ENCODE peak calls at places on chromosomes 12 and 14, in eight cellular contexts. I, E, U, G, W, Q, S and O are unnamed samples. For H3K9me3, the result is how much of the 10 kb centered on the place peaks cover.

GRCh38 chr14:53354331-53354730 is 201.2 kb upstream of the DDHD1 start:
- DNase-seq in I (no peak), E (no peak), U (no peak), G (no peak), W (no peak), Q (no peak), S (no peak), O (no peak)

GRCh38 chr12:56104815-56105476 is 587 bp downstream of the PA2G4 start:
- DNase-seq in I (no peak), E (peak), U (no peak), G (no peak), W (peak), Q (no peak), S (peak), O (no peak)

GRCh38 chr14:72855913-72856312 is 38.0 kb downstream of the DPF3 start:
- DNase-seq in I (no peak), E (no peak), U (no peak), G (no peak), W (no peak), Q (no peak), S (no peak), O (no peak)

GRCh38 chr12:108442077-108442476 is 73.0 kb upstream of the FICD start:
- DNase-seq in I (no peak), E (no peak), U (no peak), G (no peak), W (no peak), Q (no peak), S (no peak), O (no peak)

GRCh38 chr12:62865860-62866407 is 69.0 kb downstream of the PPM1H start:
- DNase-seq in I (no peak), E (no peak), U (no peak), G (no peak), W (no peak), Q (no peak), S (no peak), O (no peak)

GRCh38 chr14:63045612-63046320 is 508 bp upstream of the KCNH5 start:
- DNase-seq in I (no peak), E (no peak), U (no peak), G (peak), W (no peak), Q (no peak), S (peak), O (no peak)

GRCh38 chr12:92136021-92136735 is 9.5 kb downstream of the BTG1 start:
- DNase-seq in I (no peak), E (no peak), U (no peak), G (no peak), W (no peak), Q (no peak), S (peak), O (no peak)

GRCh38 chr12:42961395-42961794 is 371.8 kb upstream of the PRICKLE1 start:
- DNase-seq in I (no peak), E (no peak), U (no peak), G (no peak), W (no peak), Q (peak), S (no peak), O (no peak)

GRCh38 chr12:89980236-89980635 is 271.6 kb upstream of the ATP2B1 start:
- DNase-seq in I (no peak), E (no peak), U (no peak), G (no peak), W (no peak), Q (no peak), S (peak), O (no peak)

GRCh38 chr12:32864731-32865130 is 31.8 kb downstream of the PKP2 start:
- DNase-seq in I (no peak), E (no peak), U (no peak), G (no peak), W (no peak), Q (no peak), S (no peak), O (no peak)

GRCh38 chr14:90495357-90496276 is 98.8 kb downstream of the CALM1 start:
- DNase-seq in I (no peak), E (peak), U (no peak), G (peak), W (peak), Q (no peak), S (peak), O (peak)

GRCh38 chr12:102021540-102022246 is 40.1 kb downstream of the WASHC3 start:
- DNase-seq in I (no peak), E (no peak), U (no peak), G (no peak), W (no peak), Q (no peak), S (no peak), O (no peak)

GRCh38 chr12:47739959-47740358 is 14.7 kb upstream of the ENDOU start:
- DNase-seq in I (no peak), E (no peak), U (no peak), G (peak), W (no peak), Q (no peak), S (no peak), O (no peak)

GRCh38 chr12:115203661-115204060 is 519.7 kb upstream of the TBX3 start:
- DNase-seq in I (no peak), E (no peak), U (no peak), G (no peak), W (no peak), Q (no peak), S (no peak), O (no peak)

GRCh38 chr12:93707836-93708235 is 30.7 kb downstream of the CRADD start:
- DNase-seq in I (no peak), E (no peak), U (no peak), G (no peak), W (no peak), Q (no peak), S (no peak), O (no peak)

GRCh38 chr14:99073401-99073800 is 198.6 kb downstream of the BCL11B start:
- DNase-seq in I (no peak), E (no peak), U (no peak), G (no peak), W (no peak), Q (no peak), S (no peak), O (no peak)

GRCh38 chr14:103123128-103123633 is at the start of gene TNFAIP2:
- DNase-seq in I (no peak), E (no peak), U (no peak), G (peak), W (no peak), Q (no peak), S (peak), O (no peak)

GRCh38 chr14:94977016-94977415 is 180.3 kb downstream of the DICER1 start:
- DNase-seq in I (no peak), E (no peak), U (no peak), G (no peak), W (no peak), Q (no peak), S (no peak), O (no peak)

DNA sequence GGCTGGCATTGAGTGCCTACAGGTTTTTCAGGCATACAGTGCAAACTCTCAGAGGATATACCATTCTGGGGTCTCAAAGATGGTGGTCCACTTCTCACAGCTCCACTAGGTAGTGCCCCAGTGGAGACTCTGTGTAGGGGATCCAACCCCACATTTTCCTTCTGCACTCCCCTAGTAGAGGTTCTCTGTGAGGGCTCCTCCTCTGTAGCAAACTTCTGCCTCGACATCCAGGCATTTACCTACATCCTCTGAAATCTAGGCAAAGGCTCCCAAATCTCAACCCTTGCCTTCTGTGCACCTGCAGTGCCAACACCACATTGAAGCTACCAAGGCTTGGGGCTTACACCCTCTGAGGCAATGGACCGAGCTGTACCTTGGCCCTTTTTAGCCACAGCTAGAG is 179.2 kb downstream of the CCDC91 start:
- DNase-seq in I (no peak), E (no peak), U (no peak), G (no peak), W (no peak), Q (no peak), S (no peak), O (no peak)
- H3K9me3 ChIP-seq in I (under half), E (under half), U (half or more), G (under half), W (half or more), Q (under half), S (under half), O (under half)

DNA sequence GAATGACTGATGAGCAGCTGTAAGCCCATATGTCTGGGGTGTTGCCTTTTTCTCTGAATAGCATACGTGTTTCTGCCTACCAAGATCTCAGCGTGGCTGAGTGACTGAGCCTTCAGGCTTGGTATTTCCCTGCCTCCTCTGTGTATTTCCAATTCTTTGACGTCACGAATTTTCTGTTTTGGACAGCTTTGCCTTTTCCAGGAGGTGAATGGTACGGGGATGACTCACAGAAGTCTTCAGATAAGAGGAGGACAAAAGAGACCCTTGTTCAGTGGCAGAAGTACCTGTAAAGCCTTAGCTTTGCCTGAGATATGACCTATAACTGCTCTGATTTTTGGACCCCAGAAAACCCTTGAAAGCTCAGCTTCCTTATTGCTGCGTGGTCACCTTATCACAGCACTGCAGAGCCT is 358.9 kb downstream of the GLT1D1 start:
- DNase-seq in I (no peak), E (no peak), U (no peak), G (no peak), W (no peak), Q (no peak), S (no peak), O (no peak)
- H3K9me3 ChIP-seq in I (under half), E (under half), U (under half), G (under half), W (under half), Q (under half), S (under half), O (under half)

GRCh38 chr14:105882626-105883025 is 356.2 kb downstream of the TMEM121 start:
- DNase-seq in I (no peak), E (peak), U (no peak), G (peak), W (no peak), Q (no peak), S (peak), O (no peak)

GRCh38 chr14:105879503-105879866 is 353.1 kb downstream of the TMEM121 start:
- DNase-seq in I (peak), E (peak), U (no peak), G (peak), W (no peak), Q (no peak), S (no peak), O (no peak)

GRCh38 chr14:105880616-105881015 is 354.2 kb downstream of the TMEM121 start:
- DNase-seq in I (peak), E (peak), U (peak), G (no peak), W (no peak), Q (no peak), S (no peak), O (peak)

GRCh38 chr14:105879867-105880561 is 353.6 kb downstream of the TMEM121 start:
- DNase-seq in I (peak), E (peak), U (peak), G (no peak), W (no peak), Q (no peak), S (peak), O (no peak)

DNA sequence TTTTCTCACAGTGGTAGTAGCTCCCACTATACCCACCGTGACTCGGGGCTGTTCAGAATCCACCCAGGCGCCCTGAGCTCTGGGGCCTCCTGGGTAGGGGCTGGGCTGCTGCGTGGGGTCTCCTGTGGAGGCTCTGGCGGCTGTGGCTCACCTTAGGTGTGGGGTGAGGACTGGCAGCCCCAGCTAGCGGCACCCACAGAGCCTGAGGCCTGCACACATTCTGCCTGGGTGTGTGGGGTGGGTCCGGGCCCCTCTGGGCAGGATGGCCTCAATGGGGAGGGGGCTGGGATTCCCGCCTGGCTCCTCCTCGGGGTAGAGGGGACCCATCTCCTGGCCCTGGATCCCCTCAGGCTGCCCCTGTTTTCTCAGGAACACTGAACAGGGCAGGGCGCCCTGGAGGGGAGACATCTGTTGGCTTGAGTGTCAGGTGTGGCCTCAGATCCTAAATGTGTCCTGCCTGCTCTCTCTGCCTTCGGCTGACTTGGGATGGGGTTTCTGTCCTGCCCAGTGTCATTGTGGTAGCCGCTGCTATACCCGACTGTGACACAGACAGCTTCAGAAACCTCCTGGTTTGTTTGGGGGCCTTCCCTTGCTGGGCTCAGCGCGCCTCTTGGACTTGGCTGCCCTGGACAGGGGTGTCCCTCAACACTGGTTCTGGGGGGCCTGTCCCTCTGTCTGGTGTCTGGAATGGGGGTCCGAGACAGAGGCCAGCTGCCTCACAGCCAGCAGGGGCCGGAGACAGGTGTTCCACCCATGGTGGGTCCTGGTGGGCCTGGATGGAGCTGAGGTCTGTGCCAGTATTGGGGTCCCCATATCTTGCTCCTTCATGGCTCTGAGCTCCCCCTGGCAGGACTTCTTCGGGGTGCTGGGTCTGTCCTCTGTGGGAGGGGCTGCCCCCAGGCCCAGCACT is 354.9 kb downstream of the TMEM121 start:
- DNase-seq in I (peak), E (peak), U (peak), G (peak), W (no peak), Q (no peak), S (peak), O (no peak)
- H3K9me3 ChIP-seq in I (under half), E (under half), U (under half), G (under half), W (under half), Q (under half), S (under half), O (under half)

DNA sequence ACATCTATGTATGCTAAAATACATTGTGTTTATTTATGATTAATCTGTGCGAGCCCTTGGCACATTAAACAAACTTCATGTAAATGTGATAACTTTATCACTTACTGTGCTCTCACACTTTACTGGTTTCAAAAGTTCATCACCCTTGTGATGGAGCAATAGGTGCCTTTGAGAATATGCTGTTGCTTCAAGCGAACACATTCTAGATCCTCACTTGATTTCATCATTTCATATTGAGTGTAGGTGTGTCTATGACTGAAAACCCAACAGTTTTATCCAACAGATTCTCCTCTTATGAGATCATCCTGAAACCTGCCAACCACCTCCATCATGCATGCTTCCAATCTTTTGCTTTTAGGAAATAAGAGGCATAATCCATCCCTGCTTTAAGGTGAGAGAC is 854.4 kb downstream of the TMEM121 start:
- DNase-seq in I (no peak), E (no peak), U (no peak), G (no peak), W (no peak), Q (no peak), S (no peak), O (no peak)
- H3K9me3 ChIP-seq in I (under half), E (under half), U (under half), G (under half), W (under half), Q (under half), S (under half), O (under half)

GRCh38 chr12:57891639-57892228 is 45.2 kb upstream of the CTDSP2 start:
- DNase-seq in I (no peak), E (no peak), U (no peak), G (no peak), W (no peak), Q (no peak), S (no peak), O (no peak)
- H3K9me3 ChIP-seq in I (under half), E (under half), U (under half), G (under half), W (under half), Q (under half), S (under half), O (under half)